ENCODE peak calls at places on chromosomes 12 and 14, in four cellular contexts. N, T, U and G are unnamed samples.
A peak's percentile ranks its signal among the peaks of the same experiment; 100 is the strongest.

GRCh38 chr12:66984962-66985361 is 284.2 kb upstream of the CAND1 start:
- DNase-seq in N (no peak), T (no peak), U (no peak), G (no peak)

GRCh38 chr12:120529641-120530314 is 820 bp upstream of the COQ5 start:
- DNase-seq in N (no peak), T (no peak), U (peak; percentile 15), G (peak; percentile 74)

GRCh38 chr12:113065126-113066007 is 8.8 kb downstream of the DTX1 start:
- DNase-seq in N (no peak), T (no peak), U (peak; percentile 61), G (peak; percentile 98)

GRCh38 chr14:83170165-83170564 is 1636.5 kb upstream of the SEL1L start:
- DNase-seq in N (no peak), T (no peak), U (no peak), G (no peak)

GRCh38 chr12:126895946-126896520 is 1370.9 kb upstream of the TMEM132C start:
- DNase-seq in N (no peak), T (no peak), U (no peak), G (no peak)

GRCh38 chr12:94990222-94990621 is 13.3 kb downstream of the NDUFA12 start:
- DNase-seq in N (no peak), T (no peak), U (no peak), G (no peak)

GRCh38 chr12:12004524-12004923 is 66.2 kb upstream of the BCL2L14 start:
- DNase-seq in N (no peak), T (no peak), U (no peak), G (no peak)

GRCh38 chr12:12620730-12621315 is 9.1 kb downstream of the CREBL2 start:
- DNase-seq in N (no peak), T (no peak), U (no peak), G (no peak)

GRCh38 chr12:76633415-76633814 is 73.8 kb upstream of the OSBPL8 start:
- DNase-seq in N (no peak), T (no peak), U (no peak), G (no peak)

GRCh38 chr12:90287585-90287984 is 578.9 kb upstream of the ATP2B1 start:
- DNase-seq in N (no peak), T (no peak), U (no peak), G (no peak)

GRCh38 chr12:102542816-102543448 is 62.6 kb upstream of the IGF1 start:
- DNase-seq in N (no peak), T (peak; percentile 47), U (no peak), G (no peak)

GRCh38 chr12:66724616-66725015 is 45.7 kb upstream of the GRIP1 start:
- DNase-seq in N (no peak), T (no peak), U (no peak), G (no peak)

GRCh38 chr14:94584591-94585280 is 3.5 kb downstream of the SERPINA5 start:
- DNase-seq in N (no peak), T (no peak), U (no peak), G (no peak)

GRCh38 chr14:32561520-32561919 is 232.4 kb downstream of the AKAP6 start:
- DNase-seq in N (no peak), T (no peak), U (no peak), G (no peak)

GRCh38 chr14:34537677-34538009 is 1.9 kb downstream of the EAPP start:
- DNase-seq in N (no peak), T (no peak), U (no peak), G (no peak)

GRCh38 chr14:52080817-52081755 is 12.2 kb upstream of the NID2 start:
- DNase-seq in N (no peak), T (no peak), U (no peak), G (no peak)

GRCh38 chr12:87231818-87232217 is 797.4 kb downstream of the C12orf50 start:
- DNase-seq in N (no peak), T (no peak), U (no peak), G (no peak)

GRCh38 chr12:79206871-79207270 is 342.3 kb downstream of the SYT1 start:
- DNase-seq in N (no peak), T (no peak), U (no peak), G (no peak)

GRCh38 chr12:19527876-19528275 is 88.6 kb downstream of the AEBP2 start:
- DNase-seq in N (no peak), T (no peak), U (no peak), G (no peak)

GRCh38 chr12:103495158-103495782 is 498 bp downstream of the C12orf42 start:
- DNase-seq in N (no peak), T (no peak), U (peak; percentile 69), G (peak; percentile 88)

GRCh38 chr14:61644834-61645233 is 50.5 kb upstream of the HIF1A start:
- DNase-seq in N (no peak), T (no peak), U (no peak), G (peak; percentile 36)

GRCh38 chr14:102487204-102487577 is 22.4 kb downstream of the ANKRD9 start:
- DNase-seq in N (no peak), T (no peak), U (no peak), G (no peak)

GRCh38 chr12:26233620-26234019 is 38.2 kb downstream of the SSPN start:
- DNase-seq in N (no peak), T (no peak), U (no peak), G (no peak)

GRCh38 chr12:47377414-47378221 is 297.9 kb upstream of the AMIGO2 start:
- DNase-seq in N (peak; percentile 98), T (peak; percentile 96), U (no peak), G (no peak)

GRCh38 chr14:60175255-60175902 is 10.2 kb upstream of the DHRS7 start:
- DNase-seq in N (no peak), T (no peak), U (no peak), G (no peak)

GRCh38 chr12:60724475-60724874 is 1128.6 kb downstream of the SLC16A7 start:
- DNase-seq in N (no peak), T (no peak), U (no peak), G (no peak)

GRCh38 chr12:70854871-70855578 is 65.5 kb downstream of the PTPRR start:
- DNase-seq in N (no peak), T (no peak), U (no peak), G (no peak)

GRCh38 chr14:101031721-101032120 is 128.2 kb upstream of the RTL1 start:
- DNase-seq in N (peak; percentile 23), T (peak; percentile 2), U (no peak), G (no peak)
- H3K36me3 ChIP-seq in N (no peaks in the 10 kb centered on the region), T (no peaks in the 10 kb centered on the region), U (no peaks in the 10 kb centered on the region), G (no peaks in the 10 kb centered on the region)

GRCh38 chr12:130158775-130159100 is 3.5 kb upstream of the FZD10 start:
- DNase-seq in N (no peak), T (no peak), U (no peak), G (no peak)
- H3K4me3 ChIP-seq in N (no peak overlapping the region), T (no peak overlapping the region), U (no peak overlapping the region), G (no peak overlapping the region)

GRCh38 chr14:103910984-103911383 is 17.3 kb upstream of the TDRD9 start:
- DNase-seq in N (peak; percentile 11), T (no peak), U (no peak), G (no peak)
- H3K36me3 ChIP-seq in N (no peaks in the 10 kb centered on the region), T (peaks cover 51% of the 10 kb centered on the region), U (peaks cover 51% of the 10 kb centered on the region), G (peaks cover 9% of the 10 kb centered on the region)

GRCh38 chr14:22814373-22814772 is 862 bp downstream of the SLC7A7 start:
- DNase-seq in N (no peak), T (no peak), U (no peak), G (no peak)
- H3K4me3 ChIP-seq in N (no peak overlapping the region), T (peak overlapping the region; percentile 37), U (no peak overlapping the region), G (no peak overlapping the region)

DNA sequence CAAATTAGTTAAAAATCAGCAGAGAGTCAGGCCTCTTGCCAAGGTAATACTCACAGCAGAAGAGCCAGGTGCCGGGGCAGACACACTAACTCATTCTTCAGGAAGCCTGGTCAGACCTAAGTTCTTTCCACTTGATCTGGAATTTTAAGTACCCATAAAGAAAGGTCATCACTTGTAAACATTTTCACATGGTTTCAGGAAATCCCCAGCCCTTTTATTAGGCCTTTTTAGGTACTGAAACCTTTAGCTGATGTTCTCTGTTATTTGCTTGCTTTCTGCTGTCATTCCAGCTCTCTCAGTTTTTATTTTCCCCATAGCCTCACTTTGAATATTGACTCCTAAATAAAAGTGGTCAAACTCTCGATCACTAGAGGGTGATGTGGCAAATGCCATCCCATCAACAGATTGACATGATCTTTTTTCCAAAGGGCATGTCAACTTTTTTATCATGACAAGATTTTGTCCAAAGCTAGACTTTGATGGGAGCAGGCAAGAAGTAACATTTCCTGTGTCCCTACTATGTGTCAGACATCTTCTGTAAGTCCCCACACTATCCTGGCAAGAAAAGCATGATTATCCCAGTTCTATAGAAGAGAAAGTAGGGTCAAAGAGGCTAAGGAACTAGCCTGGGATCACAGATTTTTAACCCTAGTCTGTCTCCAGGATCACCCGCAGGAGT is 5.7 kb downstream of the ISCU start:
- DNase-seq in N (no peak), T (no peak), U (no peak), G (no peak)
- H3K36me3 ChIP-seq in N (no peaks in the 10 kb centered on the region), T (peaks cover 62% of the 10 kb centered on the region), U (peaks cover 50% of the 10 kb centered on the region), G (peaks cover 39% of the 10 kb centered on the region)

GRCh38 chr12:51867796-51868428 is 19.4 kb upstream of the FIGNL2 start:
- DNase-seq in N (no peak), T (no peak), U (no peak), G (no peak)
- H3K4me3 ChIP-seq in N (no peak overlapping the region), T (no peak overlapping the region), U (no peak overlapping the region), G (no peak overlapping the region)

GRCh38 chr12:110338754-110339153 is 57.7 kb downstream of the ATP2A2 start:
- DNase-seq in N (no peak), T (no peak), U (no peak), G (no peak)
- H3K36me3 ChIP-seq in N (no peaks in the 10 kb centered on the region), T (peaks cover 100% of the 10 kb centered on the region), U (peaks cover 100% of the 10 kb centered on the region), G (peaks cover 69% of the 10 kb centered on the region)

GRCh38 chr12:64240781-64241180 is 18.7 kb upstream of the KICS2 start:
- DNase-seq in N (no peak), T (no peak), U (no peak), G (no peak)

GRCh38 chr12:64236549-64236948 is 14.5 kb upstream of the KICS2 start:
- DNase-seq in N (no peak), T (no peak), U (no peak), G (no peak)

GRCh38 chr12:64232201-64232600 is 10.1 kb upstream of the KICS2 start:
- DNase-seq in N (no peak), T (no peak), U (no peak), G (no peak)

GRCh38 chr12:64237382-64237781 is 15.3 kb upstream of the KICS2 start:
- DNase-seq in N (no peak), T (no peak), U (no peak), G (no peak)
- H3K4me3 ChIP-seq in N (no peak overlapping the region), T (no peak overlapping the region), U (no peak overlapping the region), G (no peak overlapping the region)

GRCh38 chr12:50102186-50102585 is 1.6 kb upstream of the GPD1 start:
- DNase-seq in N (no peak), T (no peak), U (no peak), G (no peak)

GRCh38 chr12:50100561-50100960 is 3.2 kb upstream of the GPD1 start:
- DNase-seq in N (no peak), T (no peak), U (no peak), G (no peak)

GRCh38 chr12:50103351-50103750 is 457 bp upstream of the GPD1 start:
- DNase-seq in N (no peak), T (no peak), U (no peak), G (no peak)

GRCh38 chr12:50102648-50103309 is 1.0 kb upstream of the GPD1 start:
- DNase-seq in N (no peak), T (no peak), U (no peak), G (no peak)

GRCh38 chr12:50101663-50102062 is 2.1 kb upstream of the GPD1 start:
- DNase-seq in N (no peak), T (no peak), U (no peak), G (peak; percentile 85)
- H3K36me3 ChIP-seq in N (peaks cover 2% of the 10 kb centered on the region), T (peaks cover 42% of the 10 kb centered on the region), U (peaks cover 43% of the 10 kb centered on the region), G (peaks cover 26% of the 10 kb centered on the region)